ENCODE peak calls at places on chromosomes 6 and 20, in ten cellular contexts. U is T-helper 2 cell; H is A172; N is NCI-H1105; L is Ammon's horn; F is KG1; I is cardiac muscle cell; E is HTR-8/SVneo; Q is amygdala; W is stimulated activated CD4-positive, alpha-beta T cell treated with anti-CD3 and anti-CD28 coated beads, Interleukin-4, amount 100 ng/mL, for 24 hours. Y is an unnamed sample.

GRCh38 chr20:33859157-33859695 is 48.1 kb downstream of the CHMP4B start:
- DNase-seq in F (peak; percentile 69), W (no peak), U (no peak), Q (no peak), H (peak; percentile 13), N (no peak), E (no peak), I (no peak), L (no peak), Y (no peak)

GRCh38 chr20:6583134-6583738 is 184.2 kb upstream of the BMP2 start:
- DNase-seq in N (peak; percentile 20), W (no peak), E (no peak), L (peak; percentile 67), U (no peak), Q (peak; percentile 22), I (peak; percentile 79), H (peak; percentile 23), F (peak; percentile 10), Y (peak; percentile 38)

GRCh38 chr6:5205877-5206840 is 54.6 kb downstream of the LYRM4 start:
- DNase-seq in W (no peak), I (peak; percentile 46), L (peak; percentile 93), N (no peak), Q (peak; percentile 82), F (no peak), E (peak; percentile 45), U (no peak), H (peak; percentile 29), Y (no peak)

GRCh38 chr20:59605691-59606364 is 1.5 kb downstream of the PHACTR3 start:
- DNase-seq in E (no peak), I (no peak), L (no peak), W (no peak), N (peak; percentile 83), H (no peak), Q (peak; percentile 32), U (no peak), F (no peak), Y (no peak)

GRCh38 chr6:134903448-134903847 is 46.5 kb downstream of the ALDH8A1 start:
- DNase-seq in E (no peak), F (no peak), U (no peak), Q (no peak), H (no peak), W (no peak), I (no peak), L (no peak), N (no peak), Y (no peak)

GRCh38 chr6:71531841-71532240 is 243.2 kb downstream of the OGFRL1 start:
- DNase-seq in H (no peak), U (no peak), L (peak; percentile 8), F (no peak), Q (no peak), E (no peak), W (no peak), N (no peak), I (no peak), Y (no peak)

GRCh38 chr6:140344149-140344913 is 969.9 kb upstream of the CITED2 start:
- DNase-seq in U (no peak), N (no peak), E (no peak), I (no peak), Q (no peak), F (no peak), W (no peak), L (no peak), H (peak; percentile 62), Y (no peak)

GRCh38 chr6:139903411-139904157 is 529.1 kb upstream of the CITED2 start:
- DNase-seq in H (no peak), I (no peak), N (no peak), W (no peak), Q (no peak), U (no peak), E (no peak), F (no peak), L (no peak), Y (no peak)

GRCh38 chr6:38599966-38600550 is 39.7 kb downstream of the BTBD9 start:
- DNase-seq in Q (no peak), E (no peak), W (no peak), L (no peak), U (no peak), I (no peak), N (no peak), F (no peak), H (no peak), Y (no peak)

GRCh38 chr6:87588756-87589407 is 905 bp downstream of the RARS2 start:
- DNase-seq in W (no peak), Q (no peak), H (no peak), E (no peak), L (no peak), U (no peak), F (no peak), N (no peak), I (no peak), Y (no peak)

GRCh38 chr6:81950877-81951276 is 198.4 kb upstream of the TENT5A start:
- DNase-seq in F (no peak), Q (no peak), E (no peak), U (no peak), I (no peak), W (no peak), N (no peak), L (no peak), H (peak; percentile 48), Y (no peak)

Y was measured in endothelial cell.